ENCODE peak calls at places on chromosome 15, in four cellular contexts. E is cardiac muscle cell, Z is uterus, M is astrocyte. R is an unnamed sample. For H3K4me1, the result is how much of the 10 kb centered on the place peaks cover.

GRCh38 chr15:99618941-99619411 is 53.2 kb downstream of the MEF2A start:
- DNase-seq in E (peak), Z (no peak), M (peak), R (no peak)

GRCh38 chr15:99437315-99438221 is 128.2 kb upstream of the MEF2A start:
- DNase-seq in E (no peak), Z (no peak), M (no peak), R (no peak)

GRCh38 chr15:95857124-95857757 is 473.3 kb upstream of the NR2F2 start:
- DNase-seq in E (no peak), Z (no peak), M (peak), R (no peak)

GRCh38 chr15:82642656-82643055 is 4.5 kb downstream of the CPEB1 start:
- DNase-seq in E (no peak), Z (no peak), M (no peak), R (no peak)

GRCh38 chr15:62578548-62578947 is 413.5 kb upstream of the C2CD4B start:
- DNase-seq in E (no peak), Z (no peak), M (no peak), R (no peak)

GRCh38 chr15:26628879-26629529 is 143.9 kb downstream of the GABRB3 start:
- DNase-seq in E (peak), Z (peak), M (peak), R (no peak)

GRCh38 chr15:31177936-31178335 is 76.4 kb upstream of the TRPM1 start:
- DNase-seq in E (no peak), Z (no peak), M (no peak), R (no peak)

GRCh38 chr15:77533530-77533929 is 99.2 kb downstream of the LINGO1 start:
- DNase-seq in E (no peak), Z (no peak), M (no peak), R (no peak)

GRCh38 chr15:22863356-22863755 is 24.9 kb downstream of the NIPA2 start:
- DNase-seq in E (no peak), Z (no peak), M (no peak), R (no peak)

GRCh38 chr15:100183921-100184480 is 157.8 kb downstream of the ADAMTS17 start:
- DNase-seq in E (no peak), Z (no peak), M (no peak), R (no peak)

GRCh38 chr15:99148851-99149276 is 44.0 kb downstream of the SYNM start:
- DNase-seq in E (peak), Z (no peak), M (no peak), R (no peak)

GRCh38 chr15:61518191-61518950 is 289.3 kb upstream of the RORA start:
- DNase-seq in E (no peak), Z (no peak), M (no peak), R (no peak)

GRCh38 chr15:83793069-83793468 is 139.1 kb downstream of the ADAMTSL3 start:
- DNase-seq in E (no peak), Z (no peak), M (no peak), R (no peak)

GRCh38 chr15:62894322-62895085 is 148.0 kb upstream of the TPM1 start:
- DNase-seq in E (no peak), Z (no peak), M (no peak), R (no peak)

GRCh38 chr15:87033056-87033455 is 953.4 kb downstream of the AGBL1 start:
- DNase-seq in E (peak), Z (no peak), M (no peak), R (peak)

GRCh38 chr15:63156708-63157065 is 590 bp downstream of the RPS27L start:
- DNase-seq in E (peak), Z (peak), M (peak), R (peak)

GRCh38 chr15:68560501-68561113 is 18.2 kb upstream of the CORO2B start:
- DNase-seq in E (no peak), Z (no peak), M (no peak), R (no peak)

GRCh38 chr15:64527263-64527984 is 67.0 kb downstream of the ZNF609 start:
- DNase-seq in E (no peak), Z (no peak), M (peak), R (peak)

GRCh38 chr15:57505949-57506391 is 85.7 kb upstream of the MYZAP start:
- DNase-seq in E (peak), Z (peak), M (no peak), R (peak)

GRCh38 chr15:41949400-41950126 is 22.8 kb downstream of the EHD4 start:
- DNase-seq in E (peak), Z (no peak), M (no peak), R (peak)

GRCh38 chr15:83030021-83030420 is 18.6 kb upstream of the C15orf40 start:
- DNase-seq in E (no peak), Z (no peak), M (peak), R (no peak)

GRCh38 chr15:85030301-85031049 is 48.8 kb downstream of the PDE8A start:
- DNase-seq in E (no peak), Z (no peak), M (peak), R (no peak)

GRCh38 chr15:97200161-97200560 is 760.3 kb upstream of the ARRDC4 start:
- DNase-seq in E (no peak), Z (no peak), M (no peak), R (no peak)

GRCh38 chr15:94259863-94260262 is 28.5 kb downstream of the MCTP2 start:
- DNase-seq in E (no peak), Z (no peak), M (no peak), R (no peak)

GRCh38 chr15:59190291-59190690 is 16.4 kb upstream of the LDHAL6B start:
- DNase-seq in E (no peak), Z (no peak), M (peak), R (no peak)

GRCh38 chr15:49815937-49816336 is 195.1 kb downstream of the DTWD1 start:
- DNase-seq in E (no peak), Z (peak), M (peak), R (peak)

GRCh38 chr15:82894971-82895520 is 57.5 kb downstream of the HOMER2 start:
- DNase-seq in E (peak), Z (no peak), M (peak), R (peak)

GRCh38 chr15:41967506-41968206 is 4.7 kb downstream of the EHD4 start:
- DNase-seq in E (peak), Z (no peak), M (peak), R (peak)

GRCh38 chr15:45091161-45091560 is 22.8 kb downstream of the DUOX2 start:
- DNase-seq in E (no peak), Z (no peak), M (peak), R (peak)

GRCh38 chr15:72592103-72592502 is 62.4 kb upstream of the GOLGA6B start:
- DNase-seq in E (no peak), Z (no peak), M (no peak), R (no peak)

GRCh38 chr15:66027268-66027806 is 158.0 kb downstream of the RAB11A start:
- DNase-seq in E (no peak), Z (no peak), M (peak), R (no peak)

GRCh38 chr15:28273468-28273867 is 48.5 kb downstream of the HERC2 start:
- DNase-seq in E (peak), Z (no peak), M (no peak), R (no peak)

GRCh38 chr15:96285715-96286367 is 44.7 kb upstream of the NR2F2 start:
- DNase-seq in E (no peak), Z (no peak), M (no peak), R (no peak)

GRCh38 chr15:86892774-86893449 is 813.2 kb downstream of the AGBL1 start:
- DNase-seq in E (peak), Z (no peak), M (peak), R (no peak)

GRCh38 chr15:31440754-31441298 is 114.2 kb downstream of the KLF13 start:
- DNase-seq in E (peak), Z (peak), M (no peak), R (peak)

GRCh38 chr15:99014803-99015676 is 7.4 kb upstream of the PGPEP1L start:
- DNase-seq in E (peak), Z (peak), M (peak), R (peak)

GRCh38 chr15:82303956-82304640 is 41.5 kb downstream of the SAXO2 start:
- DNase-seq in E (no peak), Z (no peak), M (no peak), R (no peak)

GRCh38 chr15:99058421-99058870 is 46.4 kb upstream of the SYNM start:
- DNase-seq in E (no peak), Z (peak), M (no peak), R (no peak)

GRCh38 chr15:55007561-55007960 is 189.2 kb downstream of the RSL24D1 start:
- DNase-seq in E (no peak), Z (no peak), M (no peak), R (no peak)

GRCh38 chr15:92909131-92909781 is 9.1 kb downstream of the CHD2 start:
- DNase-seq in E (no peak), Z (no peak), M (peak), R (peak)
- H3K4me1 ChIP-seq in E (half or more), Z (under half), M (half or more), R (half or more)

GRCh38 chr15:70486451-70487379 is 276.6 kb downstream of the UACA start:
- DNase-seq in E (no peak), Z (no peak), M (peak), R (peak)
- H3K4me1 ChIP-seq in E (under half), Z (under half), M (under half), R (under half)

GRCh38 chr15:67035886-67036285 is 29.5 kb upstream of the SMAD3 start:
- DNase-seq in E (no peak), Z (no peak), M (no peak), R (peak)
- H3K4me1 ChIP-seq in E (under half), Z (under half), M (under half), R (under half)

GRCh38 chr15:78708713-78709112 is 67.7 kb upstream of the CHRNB4 start:
- DNase-seq in E (no peak), Z (no peak), M (no peak), R (no peak)

GRCh38 chr15:78714890-78715289 is 73.9 kb upstream of the CHRNB4 start:
- DNase-seq in E (no peak), Z (no peak), M (no peak), R (no peak)

GRCh38 chr15:78712797-78713515 is 71.9 kb upstream of the CHRNB4 start:
- DNase-seq in E (no peak), Z (no peak), M (no peak), R (no peak)

GRCh38 chr15:78711638-78712037 is 70.6 kb upstream of the CHRNB4 start:
- DNase-seq in E (no peak), Z (no peak), M (no peak), R (no peak)

DNA sequence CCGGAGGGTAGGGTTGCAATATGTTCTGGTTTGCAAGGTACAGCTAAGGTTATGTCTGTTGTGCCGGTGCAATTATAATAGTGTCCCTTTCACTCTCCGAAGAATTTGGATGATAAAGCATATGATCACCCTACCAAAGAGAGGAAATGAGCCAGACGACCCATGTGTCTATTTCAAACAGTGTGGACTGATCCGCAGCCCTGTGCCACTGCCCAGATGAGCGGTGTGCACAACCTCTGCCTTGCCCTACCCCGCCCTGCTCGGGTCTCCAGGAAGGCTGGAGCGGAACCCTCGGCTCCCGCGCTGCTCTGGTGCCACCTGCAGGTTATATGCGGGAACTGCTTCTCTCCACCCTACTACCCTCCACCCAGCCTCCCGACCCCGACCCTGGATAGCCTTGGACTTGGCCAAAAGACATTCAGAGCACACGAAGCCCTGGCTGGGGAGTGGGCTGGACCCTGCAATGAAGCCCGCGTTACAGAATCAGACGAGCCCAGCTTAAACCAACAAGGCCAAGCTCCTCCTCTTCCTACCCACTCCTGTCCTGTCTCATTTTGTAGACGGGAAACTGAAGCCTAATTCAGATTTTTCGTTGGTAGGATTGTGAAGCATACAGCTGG is 68.4 kb upstream of the CHRNB4 start:
- DNase-seq in E (peak), Z (peak), M (no peak), R (peak)
- H3K4me1 ChIP-seq in E (under half), Z (under half), M (under half), R (under half)

GRCh38 chr15:75038948-75039533 is 15.7 kb downstream of the PPCDC start:
- DNase-seq in E (no peak), Z (no peak), M (no peak), R (peak)
- H3K4me1 ChIP-seq in E (under half), Z (under half), M (under half), R (under half)

GRCh38 chr15:90142216-90143175 is 40.2 kb upstream of the IDH2 start:
- DNase-seq in E (no peak), Z (no peak), M (no peak), R (no peak)

GRCh38 chr15:90149609-90150340 is 47.5 kb upstream of the IDH2 start:
- DNase-seq in E (no peak), Z (no peak), M (no peak), R (no peak)

GRCh38 chr15:90145259-90145658 is 43.0 kb upstream of the IDH2 start:
- DNase-seq in E (no peak), Z (no peak), M (no peak), R (no peak)

GRCh38 chr15:90143176-90143655 is 40.9 kb upstream of the IDH2 start:
- DNase-seq in E (peak), Z (no peak), M (peak), R (peak)

GRCh38 chr15:90145761-90146160 is 43.5 kb upstream of the IDH2 start:
- DNase-seq in E (no peak), Z (no peak), M (no peak), R (no peak)
- H3K4me1 ChIP-seq in E (under half), Z (under half), M (under half), R (under half)

GRCh38 chr15:92879949-92880725 is 20.0 kb upstream of the CHD2 start:
- DNase-seq in E (no peak), Z (no peak), M (no peak), R (no peak)
- H3K4me1 ChIP-seq in E (under half), Z (under half), M (under half), R (under half)

GRCh38 chr15:39447881-39448280 is 133.0 kb upstream of the THBS1 start:
- DNase-seq in E (no peak), Z (no peak), M (no peak), R (no peak)
- H3K4me1 ChIP-seq in E (under half), Z (under half), M (under half), R (under half)

GRCh38 chr15:25545889-25546288 is 107.1 kb upstream of the UBE3A start:
- DNase-seq in E (no peak), Z (no peak), M (no peak), R (no peak)

GRCh38 chr15:25543156-25543555 is 104.3 kb upstream of the UBE3A start:
- DNase-seq in E (peak), Z (peak), M (peak), R (peak)

GRCh38 chr15:25544076-25544475 is 105.3 kb upstream of the UBE3A start:
- DNase-seq in E (no peak), Z (no peak), M (no peak), R (no peak)

GRCh38 chr15:25545017-25545416 is 106.2 kb upstream of the UBE3A start:
- DNase-seq in E (no peak), Z (no peak), M (peak), R (peak)

GRCh38 chr15:25548600-25548999 is 109.8 kb upstream of the UBE3A start:
- DNase-seq in E (no peak), Z (no peak), M (no peak), R (no peak)
- H3K4me1 ChIP-seq in E (under half), Z (under half), M (under half), R (under half)

DNA sequence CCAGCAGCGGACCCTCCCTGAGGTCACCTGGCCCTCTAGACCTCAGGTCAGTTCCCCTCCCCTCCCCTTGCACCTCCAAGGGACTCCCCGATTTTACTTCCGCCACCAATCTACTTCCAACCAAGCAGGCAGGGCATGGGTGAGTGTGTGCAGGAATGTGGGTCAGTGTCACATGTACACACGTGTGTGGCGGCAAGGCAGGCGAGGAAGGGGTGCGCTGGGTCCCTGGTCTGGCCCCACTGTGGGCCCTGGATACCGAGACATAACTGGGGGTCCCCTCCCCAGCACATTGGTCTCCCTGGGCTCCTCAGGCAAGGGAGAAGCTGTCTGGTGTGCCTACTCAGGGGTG is 14.3 kb downstream of the CSPG4 start:
- DNase-seq in E (no peak), Z (no peak), M (no peak), R (no peak)
- H3K4me1 ChIP-seq in E (under half), Z (half or more), M (half or more), R (under half)